ENCODE peak calls at places on chromosomes 2 and 18, in ten cellular contexts. One of them, this sample, is unnamed.

GRCh38 chr2:11812466-11813100 is 66.2 kb downstream of the LPIN1 start:
- DNase-seq in GM23338: no peak
- DNase-seq in stimulated activated CD8-positive, alpha-beta memory T cell treated with anti-CD3 and anti-CD28 coated beads, Interleukin-2, amount 100 ng/mL, for 48 hours: no peak
- DNase-seq in fibroblast of pulmonary artery: no peak
- DNase-seq in GM10248: no peak
- DNase-seq in astrocyte of the spinal cord: no peak
- DNase-seq in GM23248: no peak
- DNase-seq in PC-9: no peak
- DNase-seq in NCI-H460: no peak
- DNase-seq in ACHN: no peak
- DNase-seq in this sample: no peak

GRCh38 chr2:168165985-168166901 is 81.2 kb downstream of the STK39 start:
- DNase-seq in PC-9: no peak
- DNase-seq in GM23338: no peak
- DNase-seq in GM23248: no peak
- DNase-seq in ACHN: no peak
- DNase-seq in astrocyte of the spinal cord: no peak
- DNase-seq in GM10248: no peak
- DNase-seq in fibroblast of pulmonary artery: no peak
- DNase-seq in stimulated activated CD8-positive, alpha-beta memory T cell treated with anti-CD3 and anti-CD28 coated beads, Interleukin-2, amount 100 ng/mL, for 48 hours: no peak
- DNase-seq in NCI-H460: no peak
- DNase-seq in this sample: no peak

GRCh38 chr2:123103902-123104301 is 921.2 kb upstream of the CNTNAP5 start:
- DNase-seq in astrocyte of the spinal cord: no peak
- DNase-seq in GM23248: no peak
- DNase-seq in GM10248: no peak
- DNase-seq in PC-9: no peak
- DNase-seq in GM23338: no peak
- DNase-seq in stimulated activated CD8-positive, alpha-beta memory T cell treated with anti-CD3 and anti-CD28 coated beads, Interleukin-2, amount 100 ng/mL, for 48 hours: no peak
- DNase-seq in ACHN: no peak
- DNase-seq in fibroblast of pulmonary artery: no peak
- DNase-seq in NCI-H460: no peak
- DNase-seq in this sample: no peak

GRCh38 chr2:29531626-29532025 is 389.8 kb downstream of the ALK start:
- DNase-seq in GM10248: no peak
- DNase-seq in NCI-H460: no peak
- DNase-seq in fibroblast of pulmonary artery: no peak
- DNase-seq in ACHN: no peak
- DNase-seq in PC-9: no peak
- DNase-seq in astrocyte of the spinal cord: no peak
- DNase-seq in GM23338: no peak
- DNase-seq in stimulated activated CD8-positive, alpha-beta memory T cell treated with anti-CD3 and anti-CD28 coated beads, Interleukin-2, amount 100 ng/mL, for 48 hours: no peak
- DNase-seq in GM23248: no peak
- DNase-seq in this sample: no peak

GRCh38 chr2:239462671-239463506 is 62.1 kb upstream of the HDAC4 start:
- DNase-seq in NCI-H460: no peak
- DNase-seq in astrocyte of the spinal cord: no peak
- DNase-seq in GM10248: no peak
- DNase-seq in stimulated activated CD8-positive, alpha-beta memory T cell treated with anti-CD3 and anti-CD28 coated beads, Interleukin-2, amount 100 ng/mL, for 48 hours: no peak
- DNase-seq in GM23338: no peak
- DNase-seq in PC-9: peak; percentile 25
- DNase-seq in ACHN: no peak
- DNase-seq in GM23248: no peak
- DNase-seq in fibroblast of pulmonary artery: no peak
- DNase-seq in this sample: no peak

GRCh38 chr2:237184192-237184922 is 98.7 kb downstream of the COPS8 start:
- DNase-seq in ACHN: no peak
- DNase-seq in astrocyte of the spinal cord: peak; percentile 71
- DNase-seq in GM23338: no peak
- DNase-seq in NCI-H460: peak; percentile 15
- DNase-seq in stimulated activated CD8-positive, alpha-beta memory T cell treated with anti-CD3 and anti-CD28 coated beads, Interleukin-2, amount 100 ng/mL, for 48 hours: no peak
- DNase-seq in GM23248: peak; percentile 85
- DNase-seq in PC-9: peak; percentile 65
- DNase-seq in fibroblast of pulmonary artery: peak; percentile 76
- DNase-seq in GM10248: no peak
- DNase-seq in this sample: no peak

GRCh38 chr2:150621800-150622199 is 134.3 kb upstream of the RND3 start:
- DNase-seq in GM23338: no peak
- DNase-seq in stimulated activated CD8-positive, alpha-beta memory T cell treated with anti-CD3 and anti-CD28 coated beads, Interleukin-2, amount 100 ng/mL, for 48 hours: no peak
- DNase-seq in fibroblast of pulmonary artery: peak; percentile 67
- DNase-seq in astrocyte of the spinal cord: peak; percentile 78
- DNase-seq in PC-9: peak; percentile 58
- DNase-seq in NCI-H460: no peak
- DNase-seq in ACHN: peak; percentile 21
- DNase-seq in GM10248: no peak
- DNase-seq in GM23248: peak; percentile 96
- DNase-seq in this sample: no peak

GRCh38 chr2:501130-501529 is 176.1 kb downstream of the TMEM18 start:
- DNase-seq in ACHN: no peak
- DNase-seq in NCI-H460: no peak
- DNase-seq in astrocyte of the spinal cord: no peak
- DNase-seq in stimulated activated CD8-positive, alpha-beta memory T cell treated with anti-CD3 and anti-CD28 coated beads, Interleukin-2, amount 100 ng/mL, for 48 hours: no peak
- DNase-seq in PC-9: no peak
- DNase-seq in GM10248: no peak
- DNase-seq in GM23338: peak; percentile 62
- DNase-seq in fibroblast of pulmonary artery: no peak
- DNase-seq in GM23248: peak; percentile 1
- DNase-seq in this sample: no peak

GRCh38 chr2:74525717-74526648 is at the start of gene DQX1:
- DNase-seq in ACHN: peak; percentile 20
- DNase-seq in NCI-H460: no peak
- DNase-seq in astrocyte of the spinal cord: no peak
- DNase-seq in GM10248: peak; percentile 67
- DNase-seq in stimulated activated CD8-positive, alpha-beta memory T cell treated with anti-CD3 and anti-CD28 coated beads, Interleukin-2, amount 100 ng/mL, for 48 hours: no peak
- DNase-seq in fibroblast of pulmonary artery: no peak
- DNase-seq in GM23248: peak; percentile 57
- DNase-seq in PC-9: peak; percentile 69
- DNase-seq in GM23338: peak; percentile 85
- DNase-seq in this sample: no peak

GRCh38 chr18:9418047-9418690 is 57.1 kb upstream of the RALBP1 start:
- DNase-seq in GM23338: peak; percentile 15
- DNase-seq in GM10248: no peak
- DNase-seq in ACHN: peak; percentile 37
- DNase-seq in stimulated activated CD8-positive, alpha-beta memory T cell treated with anti-CD3 and anti-CD28 coated beads, Interleukin-2, amount 100 ng/mL, for 48 hours: no peak
- DNase-seq in NCI-H460: no peak
- DNase-seq in astrocyte of the spinal cord: no peak
- DNase-seq in PC-9: no peak
- DNase-seq in fibroblast of pulmonary artery: no peak
- DNase-seq in GM23248: no peak
- DNase-seq in this sample: no peak

This sample was measured in Calu3.